ENCODE peak calls at places on chromosome 22, in seven cellular contexts. X is left cardiac atrium; M is DND-41; J is A549; G is heart right ventricle; F is naive thymus-derived CD8-positive, alpha-beta T cell; L is mucosa of descending colon. K is an unnamed sample.
A peak's percentile ranks its signal among the peaks of the same experiment; 100 is the strongest.

GRCh38 chr22:40592352-40593113 is 44.0 kb downstream of the MRTFA start:
- DNase-seq in F (no peak), J (no peak), M (no peak), L (no peak), X (no peak), G (no peak), K (no peak)

GRCh38 chr22:50308986-50309600 is 1.6 kb upstream of the PLXNB2 start:
- DNase-seq in L (peak; percentile 55), J (no peak), F (no peak), G (no peak), X (no peak), M (no peak), K (no peak)

GRCh38 chr22:37924386-37925065 is 18.4 kb downstream of the MICALL1 start:
- DNase-seq in F (no peak), X (no peak), L (no peak), J (no peak), G (no peak), M (no peak), K (no peak)

GRCh38 chr22:24140357-24140756 is 40.9 kb upstream of the SUSD2 start:
- DNase-seq in G (peak; percentile 50), L (no peak), X (no peak), M (no peak), J (no peak), F (no peak), K (no peak)

GRCh38 chr22:29825578-29825977 is 12.5 kb downstream of the ASCC2 start:
- DNase-seq in M (no peak), G (no peak), X (no peak), F (no peak), L (no peak), J (no peak), K (no peak)

GRCh38 chr22:37063436-37064420 is 12.2 kb downstream of the KCTD17 start:
- DNase-seq in L (no peak), J (no peak), G (no peak), F (peak; percentile 50), X (no peak), M (peak; percentile 23), K (no peak)

GRCh38 chr22:39344046-39344390 is 5.8 kb upstream of the SYNGR1 start:
- DNase-seq in J (no peak), G (no peak), L (no peak), F (no peak), X (no peak), M (no peak), K (no peak)

GRCh38 chr22:25078591-25078990 is 121.1 kb upstream of the CRYBB3 start:
- DNase-seq in G (no peak), L (no peak), X (no peak), J (no peak), M (no peak), F (no peak), K (no peak)

GRCh38 chr22:36443198-36443770 is 38.2 kb downstream of the TXN2 start:
- DNase-seq in G (no peak), L (no peak), X (no peak), M (peak; percentile 49), J (no peak), F (no peak), K (no peak)

GRCh38 chr22:30427871-30428270 is 2.3 kb downstream of the MTFP1 start:
- DNase-seq in M (no peak), X (no peak), G (no peak), F (no peak), J (no peak), L (no peak), K (no peak)

K was measured in H9.